ENCODE peak calls at places on chromosomes 13 and 19, in five cellular contexts. X, L, E, P and K are unnamed samples.

GRCh38 chr13:20124303-20124702 is 36.5 kb downstream of the GJA3 start:
- DNase-seq in X (no peak), L (no peak), E (no peak), P (no peak), K (no peak)

GRCh38 chr13:20654156-20654555 is 49.3 kb upstream of the IL17D start:
- DNase-seq in X (no peak), L (no peak), E (no peak), P (no peak), K (no peak)

GRCh38 chr19:36136975-36137686 is 2.7 kb upstream of the CAPNS1 start:
- DNase-seq in X (no peak), L (no peak), E (no peak), P (no peak), K (no peak)

GRCh38 chr19:6250909-6251308 is 28.9 kb downstream of the MLLT1 start:
- DNase-seq in X (no peak), L (no peak), E (no peak), P (no peak), K (no peak)

GRCh38 chr13:104289400-104289799 is 1223.2 kb upstream of the SLC10A2 start:
- DNase-seq in X (no peak), L (no peak), E (no peak), P (no peak), K (no peak)

GRCh38 chr19:38683393-38684077 is 36.1 kb downstream of the ACTN4 start:
- DNase-seq in X (peak), L (no peak), E (peak), P (peak), K (no peak)

GRCh38 chr13:21556051-21556450 is 47.9 kb downstream of the MICU2 start:
- DNase-seq in X (no peak), L (no peak), E (no peak), P (no peak), K (no peak)

GRCh38 chr13:48580185-48580803 is 47.4 kb upstream of the RCBTB2 start:
- DNase-seq in X (peak), L (peak), E (peak), P (peak), K (no peak)

GRCh38 chr19:42178791-42179500 is 38.5 kb downstream of the DEDD2 start:
- DNase-seq in X (no peak), L (peak), E (peak), P (peak), K (no peak)

GRCh38 chr13:36157475-36157874 is 26.3 kb upstream of the DCLK1 start:
- DNase-seq in X (no peak), L (no peak), E (no peak), P (no peak), K (no peak)

GRCh38 chr19:31459430-31459829 is 110.2 kb upstream of the TSHZ3 start:
- DNase-seq in X (no peak), L (no peak), E (no peak), P (no peak), K (no peak)

GRCh38 chr13:71879129-71879535 is 12.1 kb upstream of the DACH1 start:
- DNase-seq in X (peak), L (peak), E (no peak), P (no peak), K (no peak)

GRCh38 chr19:36128392-36128736 is 11.5 kb upstream of the CAPNS1 start:
- DNase-seq in X (peak), L (peak), E (no peak), P (peak), K (no peak)

GRCh38 chr13:99464441-99464949 is 36.8 kb upstream of the TM9SF2 start:
- DNase-seq in X (no peak), L (no peak), E (no peak), P (no peak), K (no peak)

GRCh38 chr19:518292-519231 is 11.3 kb downstream of the TPGS1 start:
- DNase-seq in X (no peak), L (no peak), E (peak), P (peak), K (no peak)

GRCh38 chr19:32751066-32751465 is 31.5 kb downstream of the TDRD12 start:
- DNase-seq in X (no peak), L (no peak), E (no peak), P (no peak), K (no peak)

GRCh38 chr13:23681253-23681652 is 111.0 kb downstream of the TNFRSF19 start:
- DNase-seq in X (no peak), L (no peak), E (no peak), P (no peak), K (no peak)

GRCh38 chr19:13154241-13154778 is 4.1 kb downstream of the IER2 start:
- DNase-seq in X (peak), L (peak), E (peak), P (peak), K (no peak)

GRCh38 chr19:27891411-27891810 is 1321.5 kb downstream of the UQCRFS1 start:
- DNase-seq in X (no peak), L (no peak), E (no peak), P (no peak), K (no peak)

GRCh38 chr19:17263712-17264640 is 569 bp downstream of the USHBP1 start:
- DNase-seq in X (no peak), L (no peak), E (no peak), P (no peak), K (no peak)

GRCh38 chr13:38463047-38463446 is 113.4 kb downstream of the UFM1 start:
- DNase-seq in X (no peak), L (no peak), E (no peak), P (no peak), K (no peak)

GRCh38 chr13:109712187-109712601 is 74.2 kb downstream of the IRS2 start:
- DNase-seq in X (no peak), L (no peak), E (no peak), P (no peak), K (no peak)

GRCh38 chr19:17749912-17750317 is 1.4 kb upstream of the FCHO1 start:
- DNase-seq in X (no peak), L (no peak), E (no peak), P (peak), K (no peak)

GRCh38 chr13:32048816-32049215 is 17.2 kb downstream of the FRY start:
- DNase-seq in X (peak), L (peak), E (no peak), P (no peak), K (no peak)

GRCh38 chr13:95058680-95059079 is 242.6 kb downstream of the ABCC4 start:
- DNase-seq in X (no peak), L (no peak), E (no peak), P (no peak), K (no peak)
- TF ChIP-seq TAF1 in X (no peak), L (no peak), E (no peak), P (no peak), K (no peak)

GRCh38 chr19:58553799-58554493 is 959 bp downstream of the CHMP2A start:
- DNase-seq in X (no peak), L (no peak), E (peak), P (no peak), K (no peak)
- TF ChIP-seq TAF1 in X (no peak), L (no peak), E (no peak), P (no peak), K (no peak)

GRCh38 chr19:29587518-29587986 is 18.5 kb upstream of the POP4 start:
- DNase-seq in X (no peak), L (no peak), E (no peak), P (no peak), K (no peak)
- TF ChIP-seq TAF1 in X (no peak), L (no peak), E (no peak), P (no peak), K (no peak)

DNA sequence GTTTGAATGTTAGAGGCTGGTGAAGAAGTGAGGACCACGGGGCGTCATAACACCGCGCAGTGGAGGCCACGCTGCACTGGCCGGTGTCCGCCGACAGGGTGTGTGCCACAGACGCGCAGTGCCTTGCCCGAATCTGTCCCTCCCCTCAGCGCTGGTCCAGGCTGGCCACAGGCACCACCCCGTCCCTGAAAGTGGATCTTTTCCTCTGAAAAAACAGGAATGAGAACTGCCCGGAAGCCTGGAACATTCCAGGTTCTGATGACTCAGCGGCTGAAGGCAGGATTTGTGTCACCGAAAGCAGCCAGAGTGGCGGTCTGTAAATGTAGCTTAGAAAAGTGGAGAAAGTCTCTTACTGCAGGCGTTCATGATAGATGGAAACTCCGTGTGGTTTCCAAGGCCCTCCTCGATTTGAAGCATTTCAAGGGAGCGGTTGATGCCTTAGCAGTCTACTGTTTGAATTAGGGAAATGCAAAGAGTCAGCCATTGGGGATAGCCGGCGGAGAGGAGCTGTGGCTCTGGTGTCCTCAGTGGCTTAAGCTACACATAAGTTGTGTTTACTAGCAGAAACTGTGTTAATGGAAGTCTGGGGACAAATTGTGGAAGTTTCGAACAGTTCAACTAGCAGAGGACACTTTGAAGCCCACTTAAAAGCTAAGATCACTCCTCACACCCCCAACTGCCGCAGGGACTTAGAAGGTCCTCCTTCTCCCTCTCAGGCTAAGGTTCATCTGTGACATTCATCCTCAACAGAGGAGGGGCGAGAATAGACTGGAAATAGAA is 70.8 kb downstream of the NUFIP1 start:
- DNase-seq in X (peak), L (peak), E (peak), P (peak), K (peak)
- TF ChIP-seq TAF1 in X (peak), L (peak), E (peak), P (peak), K (no peak)

DNA sequence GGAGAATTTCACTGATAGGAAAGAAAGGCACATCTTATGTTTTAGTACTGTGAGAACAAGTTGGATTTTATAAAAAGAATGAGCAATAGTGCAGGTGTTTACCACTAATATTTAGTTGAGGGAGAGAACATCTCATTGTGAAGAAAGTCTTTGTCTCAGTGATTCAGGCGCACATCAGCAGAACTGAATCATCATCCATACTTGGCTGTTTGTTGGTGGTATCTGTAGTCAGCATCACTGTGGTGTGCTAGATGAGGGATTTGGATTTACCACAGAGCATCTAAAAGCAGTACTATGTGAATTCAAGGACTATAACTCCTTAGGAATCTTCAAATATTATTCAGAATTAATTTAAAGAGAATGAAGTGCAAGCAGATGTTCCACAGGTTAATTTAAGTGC is 1380.5 kb upstream of the ATXN8OS start:
- DNase-seq in X (no peak), L (no peak), E (no peak), P (no peak), K (no peak)
- TF ChIP-seq TAF1 in X (no peak), L (no peak), E (no peak), P (no peak), K (no peak)

GRCh38 chr13:39527961-39528720 is 74.9 kb downstream of the LHFPL6 start:
- DNase-seq in X (no peak), L (peak), E (no peak), P (no peak), K (no peak)
- TF ChIP-seq TAF1 in X (no peak), L (no peak), E (no peak), P (no peak), K (no peak)

GRCh38 chr19:47330466-47330869 is 1.5 kb upstream of the C5AR2 start:
- DNase-seq in X (no peak), L (no peak), E (no peak), P (no peak), K (no peak)
- TF ChIP-seq TAF1 in X (no peak), L (no peak), E (no peak), P (no peak), K (no peak)

GRCh38 chr13:42075517-42075916 is 27.1 kb downstream of the DGKH start:
- DNase-seq in X (no peak), L (no peak), E (no peak), P (no peak), K (no peak)
- TF ChIP-seq TAF1 in X (no peak), L (no peak), E (no peak), P (no peak), K (no peak)